ENCODE peak calls at places on chromosomes 13 and 19, in six cellular contexts. E is adrenal gland, V is uterus, M is right lobe of liver, R is heart left ventricle, D is H1. S is an unnamed sample.

GRCh38 chr19:40736661-40737060 is 13.6 kb downstream of the ACTMAP start:
- DNase-seq in E (no peak), V (no peak), M (no peak), R (no peak), D (no peak), S (no peak)

GRCh38 chr13:78121459-78122348 is 203.1 kb upstream of the EDNRB start:
- DNase-seq in E (peak; percentile 79), V (peak; percentile 44), M (no peak), R (peak; percentile 42), D (no peak), S (no peak)

GRCh38 chr13:51874651-51875050 is 12.9 kb downstream of the CCDC70 start:
- DNase-seq in E (no peak), V (peak; percentile 29), M (no peak), R (no peak), D (no peak), S (no peak)

GRCh38 chr19:35915508-35915907 is 7.4 kb upstream of the TYROBP start:
- DNase-seq in E (no peak), V (no peak), M (no peak), R (no peak), D (no peak), S (no peak)

GRCh38 chr13:66716502-66716901 is 513.6 kb downstream of the PCDH9 start:
- DNase-seq in E (no peak), V (no peak), M (no peak), R (no peak), D (no peak), S (no peak)

GRCh38 chr13:76379341-76380105 is 506.7 kb downstream of the KCTD12 start:
- DNase-seq in E (no peak), V (no peak), M (no peak), R (no peak), D (no peak), S (no peak)

GRCh38 chr19:45391346-45391745 is 13.5 kb downstream of the PPP1R13L start:
- DNase-seq in E (no peak), V (no peak), M (no peak), R (no peak), D (no peak), S (no peak)

GRCh38 chr13:39909634-39910033 is 254.2 kb downstream of the COG6 start:
- DNase-seq in E (no peak), V (no peak), M (no peak), R (no peak), D (no peak), S (no peak)

GRCh38 chr19:42469311-42470239 is 26.8 kb upstream of the CXCL17 start:
- DNase-seq in E (no peak), V (no peak), M (no peak), R (no peak), D (no peak), S (no peak)

GRCh38 chr13:32320528-32320927 is 5.2 kb downstream of the BRCA2 start:
- DNase-seq in E (no peak), V (no peak), M (no peak), R (no peak), D (no peak), S (no peak)

GRCh38 chr13:20492641-20493040 is 33.0 kb downstream of the CRYL1 start:
- DNase-seq in E (peak; percentile 46), V (no peak), M (no peak), R (no peak), D (no peak), S (no peak)

GRCh38 chr13:90696254-90696653 is 651.2 kb upstream of the MIR17HG start:
- DNase-seq in E (no peak), V (no peak), M (no peak), R (no peak), D (no peak), S (no peak)

GRCh38 chr19:56026769-56027168 is 40.2 kb downstream of the NLRP5 start:
- DNase-seq in E (no peak), V (no peak), M (no peak), R (no peak), D (no peak), S (no peak)

GRCh38 chr13:48156466-48156865 is 61.6 kb upstream of the MED4 start:
- DNase-seq in E (no peak), V (no peak), M (no peak), R (no peak), D (no peak), S (peak; percentile 89)

GRCh38 chr13:110250258-110250891 is 56.6 kb downstream of the COL4A1 start:
- DNase-seq in E (peak; percentile 81), V (peak; percentile 71), M (no peak), R (peak; percentile 57), D (no peak), S (no peak)

GRCh38 chr13:108917581-108917980 is 288.2 kb downstream of the MYO16 start:
- DNase-seq in E (no peak), V (no peak), M (no peak), R (no peak), D (no peak), S (no peak)
- TF ChIP-seq POLR2A in E (no peak), V (no peak), M (no peak), R (no peak), D (no peak), S (no peak)

DNA sequence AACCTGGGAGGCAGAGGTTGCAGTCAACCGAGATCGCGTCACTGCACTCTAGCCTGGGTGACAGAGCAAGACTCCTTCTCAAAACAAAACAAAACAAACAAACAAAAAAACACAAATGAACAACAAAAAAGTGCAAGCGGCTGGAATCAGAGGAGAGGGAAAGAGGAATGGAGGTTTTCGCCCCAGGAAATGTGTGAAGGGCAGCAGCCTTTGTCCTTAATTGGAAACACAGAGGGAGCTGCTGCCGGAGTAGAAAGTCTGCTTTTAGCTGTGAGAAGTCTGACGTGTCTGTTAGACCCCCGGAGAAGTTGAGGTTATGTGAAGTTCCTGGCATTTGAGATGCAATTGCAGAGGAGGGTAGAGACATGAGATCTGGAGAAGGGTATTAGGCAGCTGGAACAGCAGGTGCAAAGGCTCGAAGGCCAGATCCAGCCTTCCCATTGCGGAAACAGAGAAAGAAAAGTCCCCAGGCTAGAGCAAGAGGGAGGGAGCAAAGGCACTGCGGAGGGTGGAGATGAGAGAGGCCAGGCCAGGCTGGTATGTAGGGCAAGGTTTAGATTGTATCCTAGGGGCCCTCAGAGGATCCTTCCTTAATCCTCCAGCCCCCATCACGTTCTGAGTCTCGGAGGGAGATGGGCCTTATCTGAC is 475 bp downstream of the TMIGD2 start:
- DNase-seq in E (no peak), V (no peak), M (no peak), R (no peak), D (no peak), S (no peak)
- H3K27ac ChIP-seq in E (no peak overlapping the region), V (no peak overlapping the region), M (no peak overlapping the region), R (no peak overlapping the region), D (no peak overlapping the region), S (peak overlapping the region; percentile 59)

DNA sequence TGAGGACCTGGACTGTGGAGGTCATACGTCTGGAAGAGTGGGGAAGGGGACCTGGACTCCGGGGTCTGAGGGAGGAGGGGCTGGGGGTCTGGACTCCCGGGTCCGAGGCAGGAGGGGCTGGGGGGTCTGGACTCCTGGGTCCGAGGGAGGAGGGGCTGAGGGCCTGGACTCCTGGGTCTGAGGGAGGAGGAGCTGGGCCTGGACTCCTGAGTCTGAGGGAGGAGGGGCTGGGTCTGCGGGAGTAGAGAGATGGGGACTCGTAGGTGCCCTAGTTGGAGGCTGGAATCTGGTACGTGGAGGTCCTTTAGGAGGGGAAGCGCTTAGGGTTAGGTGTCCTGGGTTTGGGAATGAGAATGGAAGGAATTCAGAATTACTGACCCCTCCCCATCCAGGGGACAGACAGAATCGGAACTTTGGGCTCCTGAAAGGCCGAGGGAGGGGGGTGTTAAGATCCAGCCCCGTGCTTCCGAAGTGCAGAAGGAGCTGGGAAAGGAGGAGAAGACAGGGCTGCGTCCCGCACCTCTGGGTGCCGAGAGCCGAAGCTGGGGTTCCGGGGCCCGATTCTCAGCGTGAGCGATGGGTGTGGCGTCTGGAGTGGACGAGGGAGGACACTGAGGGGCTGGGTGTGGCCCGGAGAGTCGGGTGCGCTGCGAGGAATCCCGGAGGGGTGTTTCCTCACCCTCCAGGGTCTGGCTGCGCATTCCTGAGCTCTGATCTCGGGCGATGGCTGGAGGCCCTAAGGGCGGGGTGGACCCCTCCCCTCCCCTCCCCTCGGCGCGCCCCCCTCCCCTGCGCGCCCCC is 608 bp downstream of the MYADM start:
- DNase-seq in E (peak; percentile 66), V (peak; percentile 61), M (peak; percentile 51), R (peak; percentile 64), D (no peak), S (peak; percentile 91)
- TF ChIP-seq POLR2A in E (no peak), V (no peak), M (peak; percentile 1), R (no peak), D (peak; percentile 98), S (no peak)

GRCh38 chr13:112902669-112903068 is 66.3 kb upstream of the MCF2L start:
- DNase-seq in E (no peak), V (no peak), M (no peak), R (no peak), D (no peak), S (peak; percentile 27)
- H3K27ac ChIP-seq in E (no peak overlapping the region), V (no peak overlapping the region), M (no peak overlapping the region), R (no peak overlapping the region), D (no peak overlapping the region), S (no peak overlapping the region)

DNA sequence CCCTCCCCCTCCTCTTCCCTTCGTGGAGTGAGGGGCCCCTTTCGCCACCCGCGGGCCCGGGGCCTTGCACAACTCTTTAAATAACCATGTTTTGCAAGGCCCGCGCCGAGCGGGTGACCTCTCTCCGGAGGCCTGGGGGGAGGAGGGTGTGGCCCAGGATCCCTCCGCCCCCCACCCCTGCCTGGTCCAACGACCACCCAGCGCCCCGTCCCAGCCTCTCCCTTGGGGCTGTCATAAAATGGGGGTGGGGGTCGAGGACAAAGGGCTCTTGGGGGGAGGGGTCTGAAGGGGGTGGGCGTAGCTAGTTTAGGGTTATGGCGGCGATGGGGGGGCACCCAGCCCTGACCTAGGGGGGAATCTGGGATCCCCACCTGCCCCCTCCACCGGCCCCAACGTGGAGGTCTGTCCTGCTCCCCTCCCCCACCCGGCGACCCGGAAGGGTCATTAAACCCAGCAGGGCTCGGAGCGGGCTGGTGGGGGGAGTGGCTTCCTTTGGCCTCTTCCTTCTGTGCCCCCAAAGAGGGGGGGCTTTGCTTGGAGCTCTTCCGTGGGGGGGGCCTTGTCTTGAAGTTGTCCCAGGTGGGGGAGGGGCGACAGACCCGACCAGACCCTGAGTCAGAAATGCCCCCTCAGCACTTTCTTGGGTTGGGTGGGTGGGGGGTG is 1.3 kb downstream of the ARID3A start:
- DNase-seq in E (peak; percentile 78), V (peak; percentile 75), M (peak; percentile 80), R (peak; percentile 54), D (no peak), S (peak; percentile 94)
- TF ChIP-seq POLR2A in E (no peak), V (no peak), M (no peak), R (no peak), D (no peak), S (no peak)

GRCh38 chr19:7853760-7854107 is 20.5 kb downstream of the PRR36 start:
- DNase-seq in E (no peak), V (no peak), M (no peak), R (no peak), D (no peak), S (no peak)
- H3K27ac ChIP-seq in E (no peak overlapping the region), V (no peak overlapping the region), M (peak overlapping the region; percentile 43), R (no peak overlapping the region), D (no peak overlapping the region), S (no peak overlapping the region)

S was measured in spleen.